ENCODE peak calls at places on chromosome 12, in eight cellular contexts. C is GM03348, I is NCI-H146, Q is GM12865, H is AG09309, P is substantia nigra, E is fibroblast of the aortic adventitia, Z is HuH-7. X is an unnamed sample.
A peak's percentile ranks its signal among the peaks of the same experiment; 100 is the strongest.

GRCh38 chr12:76117067-76117691 is 32.7 kb upstream of the NAP1L1 start:
- DNase-seq in C (no peak), I (no peak), Q (no peak), H (no peak), P (no peak), E (no peak), Z (no peak), X (no peak)

GRCh38 chr12:22282283-22282682 is 52.2 kb downstream of the ST8SIA1 start:
- DNase-seq in C (peak; percentile 63), I (no peak), Q (no peak), H (no peak), P (no peak), E (peak; percentile 87), Z (no peak), X (no peak)

GRCh38 chr12:67665679-67666078 is 17.1 kb downstream of the DYRK2 start:
- DNase-seq in C (no peak), I (no peak), Q (no peak), H (no peak), P (no peak), E (no peak), Z (no peak), X (no peak)

GRCh38 chr12:85683051-85683450 is 153.2 kb downstream of the RASSF9 start:
- DNase-seq in C (no peak), I (no peak), Q (no peak), H (no peak), P (no peak), E (no peak), Z (no peak), X (no peak)

GRCh38 chr12:88648625-88649024 is 68.4 kb upstream of the KITLG start:
- DNase-seq in C (no peak), I (no peak), Q (no peak), H (no peak), P (no peak), E (no peak), Z (no peak), X (no peak)

GRCh38 chr12:52630609-52631200 is 12.3 kb upstream of the KRT73 start:
- DNase-seq in C (no peak), I (no peak), Q (peak; percentile 3), H (no peak), P (no peak), E (no peak), Z (no peak), X (no peak)

GRCh38 chr12:116878567-116879508 is 2.4 kb downstream of the HRK start:
- DNase-seq in C (peak; percentile 56), I (no peak), Q (no peak), H (no peak), P (no peak), E (peak; percentile 26), Z (no peak), X (no peak)

GRCh38 chr12:70919161-70919560 is 1.4 kb downstream of the PTPRR start:
- DNase-seq in C (no peak), I (no peak), Q (no peak), H (no peak), P (no peak), E (no peak), Z (no peak), X (no peak)

GRCh38 chr12:129570796-129571400 is 332.9 kb downstream of the TMEM132D start:
- DNase-seq in C (no peak), I (no peak), Q (no peak), H (no peak), P (no peak), E (no peak), Z (no peak), X (no peak)